ENCODE peak calls at places on chromosome 17, in four cellular contexts. One of them, this sample, is unnamed.

GRCh38 chr17:60153606-60154355 is 4.0 kb downstream of the CA4 start:
- DNase-seq in brain microvascular endothelial cell: no peak
- DNase-seq in neural progenitor cell: no peak
- DNase-seq in cardiac fibroblast: no peak
- DNase-seq in this sample: no peak

GRCh38 chr17:8799851-8800212 is 667 bp upstream of the MFSD6L start:
- DNase-seq in brain microvascular endothelial cell: no peak
- DNase-seq in neural progenitor cell: no peak
- DNase-seq in cardiac fibroblast: no peak
- DNase-seq in this sample: no peak

GRCh38 chr17:61805399-61805798 is 57.9 kb downstream of the BRIP1 start:
- DNase-seq in brain microvascular endothelial cell: peak
- DNase-seq in neural progenitor cell: no peak
- DNase-seq in cardiac fibroblast: peak
- DNase-seq in this sample: no peak

GRCh38 chr17:61380217-61380835 is 19.3 kb upstream of the TBX2 start:
- DNase-seq in brain microvascular endothelial cell: no peak
- DNase-seq in neural progenitor cell: no peak
- DNase-seq in cardiac fibroblast: no peak
- DNase-seq in this sample: no peak

GRCh38 chr17:82874011-82874835 is 34.4 kb upstream of the ZNF750 start:
- DNase-seq in brain microvascular endothelial cell: no peak
- DNase-seq in neural progenitor cell: no peak
- DNase-seq in cardiac fibroblast: no peak
- DNase-seq in this sample: no peak

GRCh38 chr17:76845524-76845923 is 22.7 kb upstream of the MGAT5B start:
- DNase-seq in brain microvascular endothelial cell: peak
- DNase-seq in neural progenitor cell: no peak
- DNase-seq in cardiac fibroblast: peak
- DNase-seq in this sample: no peak

GRCh38 chr17:19510903-19511302 is 22.8 kb upstream of the SLC47A1 start:
- DNase-seq in brain microvascular endothelial cell: no peak
- DNase-seq in neural progenitor cell: no peak
- DNase-seq in cardiac fibroblast: no peak
- DNase-seq in this sample: no peak

GRCh38 chr17:82257473-82257872 is 16.0 kb downstream of the CSNK1D start:
- DNase-seq in brain microvascular endothelial cell: peak
- DNase-seq in neural progenitor cell: peak
- DNase-seq in cardiac fibroblast: peak
- DNase-seq in this sample: no peak

GRCh38 chr17:56206351-56206750 is 53.1 kb downstream of the ANKFN1 start:
- DNase-seq in brain microvascular endothelial cell: no peak
- DNase-seq in neural progenitor cell: no peak
- DNase-seq in cardiac fibroblast: no peak
- DNase-seq in this sample: no peak

GRCh38 chr17:67718325-67718941 is 697 bp downstream of the NOL11 start:
- DNase-seq in brain microvascular endothelial cell: peak
- DNase-seq in neural progenitor cell: no peak
- DNase-seq in cardiac fibroblast: peak
- DNase-seq in this sample: peak

DNA sequence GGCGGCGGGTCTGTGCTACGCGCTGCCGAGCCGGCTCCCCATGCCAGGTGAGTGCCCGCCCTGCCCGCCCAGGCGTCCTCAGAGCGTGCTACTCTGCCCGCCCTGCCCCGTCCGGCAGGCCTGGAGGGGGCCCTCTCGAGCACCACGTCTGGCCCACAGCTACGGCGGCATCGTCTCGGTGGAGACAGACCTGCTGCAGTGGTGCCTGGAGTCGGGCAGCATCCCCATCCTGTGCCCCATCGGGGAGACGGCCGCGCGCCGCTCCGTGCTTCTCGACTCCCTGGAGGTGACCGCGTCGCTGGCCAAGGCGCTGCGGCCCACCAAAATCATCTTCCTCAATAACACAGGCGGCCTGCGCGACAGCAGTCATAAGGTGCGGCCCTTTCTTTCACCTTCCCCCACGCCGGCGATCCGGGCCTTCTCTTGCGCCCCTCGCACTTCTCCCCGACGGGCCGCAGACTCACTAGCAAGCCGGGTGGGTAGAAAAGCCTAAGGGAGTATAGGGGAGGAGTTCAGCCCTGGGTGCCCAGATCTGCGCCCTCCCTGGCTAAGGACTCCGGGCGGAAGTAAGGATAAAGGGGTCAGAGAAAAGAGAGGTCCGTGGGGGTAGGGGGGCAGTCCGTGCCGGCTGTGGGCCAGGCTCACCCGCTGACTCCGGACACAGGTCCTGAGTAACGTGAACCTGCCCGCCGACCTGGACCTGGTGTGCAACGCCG is 1.6 kb downstream of the NAGS start:
- DNase-seq in brain microvascular endothelial cell: no peak
- DNase-seq in neural progenitor cell: peak
- DNase-seq in cardiac fibroblast: no peak
- DNase-seq in this sample: peak
- TF ChIP-seq CTCF in brain microvascular endothelial cell: peak
- TF ChIP-seq CTCF in neural progenitor cell: peak
- TF ChIP-seq CTCF in cardiac fibroblast: peak
- TF ChIP-seq CTCF in this sample: no peak

DNA sequence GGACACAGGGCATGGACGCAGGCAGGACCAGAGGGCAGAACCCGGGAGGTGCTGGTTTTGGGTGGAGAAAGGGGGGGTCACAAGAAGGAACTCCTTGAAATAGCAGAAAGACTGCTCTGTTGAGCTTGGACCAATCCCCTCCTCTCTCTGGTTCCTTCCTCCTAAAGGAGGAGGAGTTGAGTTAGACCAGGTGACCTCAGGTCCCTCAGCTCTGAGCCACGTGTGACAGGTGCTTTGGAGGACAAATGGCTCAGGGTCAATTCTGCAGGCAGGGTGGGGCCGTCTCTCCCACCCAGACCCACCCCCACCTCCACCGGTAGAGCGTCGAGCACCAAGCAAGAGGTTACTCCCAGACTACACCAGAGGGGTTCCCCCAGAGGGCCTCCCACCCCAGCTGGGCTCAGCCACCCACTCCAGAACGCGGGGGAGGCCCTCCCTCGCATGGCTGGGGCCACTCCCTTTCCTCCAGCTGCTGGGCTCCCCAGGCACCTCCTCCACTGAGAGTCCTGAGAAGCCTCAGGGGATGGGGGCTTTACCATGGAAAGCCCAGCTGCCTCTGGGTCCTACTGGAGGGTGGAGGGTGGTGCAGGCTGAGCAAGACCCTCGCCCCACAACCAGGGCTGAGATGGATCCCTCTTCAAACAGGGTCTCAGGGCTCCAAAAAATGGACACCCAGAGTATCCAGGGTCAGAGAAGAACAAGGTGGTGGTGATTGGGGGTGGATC is 7.7 kb downstream of the MYO1C start:
- DNase-seq in brain microvascular endothelial cell: no peak
- DNase-seq in neural progenitor cell: peak
- DNase-seq in cardiac fibroblast: peak
- DNase-seq in this sample: peak
- TF ChIP-seq CTCF in brain microvascular endothelial cell: peak
- TF ChIP-seq CTCF in neural progenitor cell: peak
- TF ChIP-seq CTCF in cardiac fibroblast: peak
- TF ChIP-seq CTCF in this sample: no peak

GRCh38 chr17:42096360-42097111 is 1.7 kb downstream of the ZNF385C start:
- DNase-seq in brain microvascular endothelial cell: no peak
- DNase-seq in neural progenitor cell: no peak
- DNase-seq in cardiac fibroblast: no peak
- DNase-seq in this sample: no peak
- TF ChIP-seq CTCF in brain microvascular endothelial cell: peak
- TF ChIP-seq CTCF in neural progenitor cell: no peak
- TF ChIP-seq CTCF in cardiac fibroblast: no peak
- TF ChIP-seq CTCF in this sample: no peak

DNA sequence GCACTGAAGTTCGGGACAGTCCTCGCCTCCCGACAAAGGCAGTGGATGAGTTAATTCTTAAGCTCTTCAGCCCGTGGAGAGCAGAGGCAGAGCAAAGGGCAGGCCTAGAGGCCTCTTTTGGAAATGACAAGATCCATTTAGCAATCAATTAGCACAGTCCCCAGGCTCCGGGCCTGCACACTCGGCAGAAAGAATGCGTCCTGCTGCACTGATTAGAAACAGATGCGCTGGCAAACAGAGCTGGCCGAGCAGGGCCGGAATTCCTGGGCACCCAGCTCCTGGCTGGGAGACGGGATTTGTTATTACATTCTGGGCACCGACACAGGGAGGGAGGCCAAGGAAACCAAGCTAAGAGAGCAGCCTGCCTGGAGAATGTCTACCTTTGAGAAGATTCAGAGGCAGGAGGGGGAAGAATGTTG is 162.9 kb downstream of the COPRS start:
- DNase-seq in brain microvascular endothelial cell: peak
- DNase-seq in neural progenitor cell: peak
- DNase-seq in cardiac fibroblast: peak
- DNase-seq in this sample: no peak
- TF ChIP-seq CTCF in brain microvascular endothelial cell: peak
- TF ChIP-seq CTCF in neural progenitor cell: peak
- TF ChIP-seq CTCF in cardiac fibroblast: peak
- TF ChIP-seq CTCF in this sample: no peak

GRCh38 chr17:37527249-37527851 is 37.7 kb downstream of the DUSP14 start:
- DNase-seq in brain microvascular endothelial cell: peak
- DNase-seq in neural progenitor cell: peak
- DNase-seq in cardiac fibroblast: peak
- DNase-seq in this sample: peak
- TF ChIP-seq CTCF in brain microvascular endothelial cell: peak
- TF ChIP-seq CTCF in neural progenitor cell: peak
- TF ChIP-seq CTCF in cardiac fibroblast: peak
- TF ChIP-seq CTCF in this sample: peak

GRCh38 chr17:1713878-1714487 is 3.8 kb upstream of the TLCD2 start:
- DNase-seq in brain microvascular endothelial cell: no peak
- DNase-seq in neural progenitor cell: peak
- DNase-seq in cardiac fibroblast: no peak
- DNase-seq in this sample: no peak
- TF ChIP-seq CTCF in brain microvascular endothelial cell: peak
- TF ChIP-seq CTCF in neural progenitor cell: peak
- TF ChIP-seq CTCF in cardiac fibroblast: peak
- TF ChIP-seq CTCF in this sample: peak

GRCh38 chr17:28854457-28855382 is at the start of gene ERAL1:
- DNase-seq in brain microvascular endothelial cell: peak
- DNase-seq in neural progenitor cell: peak
- DNase-seq in cardiac fibroblast: peak
- DNase-seq in this sample: peak
- TF ChIP-seq CTCF in brain microvascular endothelial cell: peak
- TF ChIP-seq CTCF in neural progenitor cell: no peak
- TF ChIP-seq CTCF in cardiac fibroblast: no peak
- TF ChIP-seq CTCF in this sample: no peak

GRCh38 chr17:6669479-6670212 is 18.1 kb downstream of the C17orf100 start:
- DNase-seq in brain microvascular endothelial cell: no peak
- DNase-seq in neural progenitor cell: no peak
- DNase-seq in cardiac fibroblast: no peak
- DNase-seq in this sample: no peak

GRCh38 chr17:6668219-6668618 is 16.7 kb downstream of the C17orf100 start:
- DNase-seq in brain microvascular endothelial cell: no peak
- DNase-seq in neural progenitor cell: no peak
- DNase-seq in cardiac fibroblast: no peak
- DNase-seq in this sample: no peak

GRCh38 chr17:6670571-6670970 is 19.0 kb downstream of the C17orf100 start:
- DNase-seq in brain microvascular endothelial cell: no peak
- DNase-seq in neural progenitor cell: no peak
- DNase-seq in cardiac fibroblast: no peak
- DNase-seq in this sample: no peak

GRCh38 chr17:6667516-6667915 is 16.0 kb downstream of the C17orf100 start:
- DNase-seq in brain microvascular endothelial cell: no peak
- DNase-seq in neural progenitor cell: no peak
- DNase-seq in cardiac fibroblast: no peak
- DNase-seq in this sample: peak

GRCh38 chr17:6668727-6669425 is 17.3 kb downstream of the C17orf100 start:
- DNase-seq in brain microvascular endothelial cell: no peak
- DNase-seq in neural progenitor cell: no peak
- DNase-seq in cardiac fibroblast: no peak
- DNase-seq in this sample: no peak
- TF ChIP-seq CTCF in brain microvascular endothelial cell: no peak
- TF ChIP-seq CTCF in neural progenitor cell: no peak
- TF ChIP-seq CTCF in cardiac fibroblast: no peak
- TF ChIP-seq CTCF in this sample: no peak

GRCh38 chr17:50110591-50111349 is 15.6 kb downstream of the PDK2 start:
- DNase-seq in brain microvascular endothelial cell: no peak
- DNase-seq in neural progenitor cell: no peak
- DNase-seq in cardiac fibroblast: peak
- DNase-seq in this sample: no peak

GRCh38 chr17:50114401-50114800 is 15.6 kb downstream of the SAMD14 start:
- DNase-seq in brain microvascular endothelial cell: no peak
- DNase-seq in neural progenitor cell: no peak
- DNase-seq in cardiac fibroblast: no peak
- DNase-seq in this sample: no peak

GRCh38 chr17:50113624-50114320 is 16.2 kb downstream of the SAMD14 start:
- DNase-seq in brain microvascular endothelial cell: no peak
- DNase-seq in neural progenitor cell: no peak
- DNase-seq in cardiac fibroblast: no peak
- DNase-seq in this sample: no peak

GRCh38 chr17:50111687-50112655 is 16.8 kb downstream of the PDK2 start:
- DNase-seq in brain microvascular endothelial cell: no peak
- DNase-seq in neural progenitor cell: peak
- DNase-seq in cardiac fibroblast: no peak
- DNase-seq in this sample: no peak

DNA sequence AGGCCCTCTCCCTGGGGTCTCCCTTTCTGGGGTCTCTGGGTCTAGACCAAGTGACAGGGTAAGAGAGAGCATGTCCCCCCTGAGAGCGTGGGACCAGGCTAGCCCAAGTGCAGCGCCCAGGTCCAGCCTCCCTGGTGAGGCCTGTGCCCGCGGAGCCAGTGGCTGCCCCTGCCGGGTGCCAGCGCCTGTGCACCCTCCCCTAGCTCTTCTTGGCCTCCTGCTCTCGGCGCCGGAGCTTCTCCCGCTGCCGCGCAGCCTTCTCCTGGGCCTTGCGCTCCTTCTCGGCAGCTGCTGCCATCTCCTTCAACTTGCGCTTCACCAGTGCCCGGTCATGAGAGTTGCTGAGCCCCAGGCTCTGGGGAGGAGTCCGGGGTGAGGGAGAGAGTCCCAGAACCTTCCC is 17.3 kb downstream of the SAMD14 start:
- DNase-seq in brain microvascular endothelial cell: no peak
- DNase-seq in neural progenitor cell: no peak
- DNase-seq in cardiac fibroblast: no peak
- DNase-seq in this sample: no peak
- TF ChIP-seq CTCF in brain microvascular endothelial cell: no peak
- TF ChIP-seq CTCF in neural progenitor cell: no peak
- TF ChIP-seq CTCF in cardiac fibroblast: no peak
- TF ChIP-seq CTCF in this sample: no peak

GRCh38 chr17:73724341-73724740 is 80.1 kb upstream of the SDK2 start:
- DNase-seq in brain microvascular endothelial cell: no peak
- DNase-seq in neural progenitor cell: no peak
- DNase-seq in cardiac fibroblast: no peak
- DNase-seq in this sample: no peak
- TF ChIP-seq CTCF in brain microvascular endothelial cell: no peak
- TF ChIP-seq CTCF in neural progenitor cell: no peak
- TF ChIP-seq CTCF in cardiac fibroblast: no peak
- TF ChIP-seq CTCF in this sample: no peak